ENCODE peak calls at places on chromosomes 4 and X, in nine cellular contexts. One of them, this sample, is unnamed.

GRCh38 chrX:1307626-1308340 is 28.8 kb upstream of the IL3RA start:
- DNase-seq in lower lobe of right lung: no peak
- DNase-seq in astrocyte of the spinal cord: no peak
- DNase-seq in ascending aorta: no peak
- DNase-seq in choroid plexus epithelial cell: no peak
- DNase-seq in endothelial cell of umbilical vein: no peak
- DNase-seq in fibroblast of pulmonary artery: no peak
- DNase-seq in ovary: no peak
- DNase-seq in foreskin fibroblast: no peak
- DNase-seq in this sample: no peak

GRCh38 chr4:38154681-38155588 is 194.7 kb downstream of the PTTG2 start:
- DNase-seq in endothelial cell of umbilical vein: no peak
- DNase-seq in foreskin fibroblast: no peak
- DNase-seq in ovary: no peak
- DNase-seq in ascending aorta: peak
- DNase-seq in astrocyte of the spinal cord: no peak
- DNase-seq in fibroblast of pulmonary artery: no peak
- DNase-seq in lower lobe of right lung: peak
- DNase-seq in choroid plexus epithelial cell: no peak
- DNase-seq in this sample: peak

GRCh38 chrX:100424012-100424411 is 13.9 kb upstream of the PCDH19 start:
- DNase-seq in lower lobe of right lung: no peak
- DNase-seq in choroid plexus epithelial cell: peak
- DNase-seq in fibroblast of pulmonary artery: peak
- DNase-seq in foreskin fibroblast: no peak
- DNase-seq in ascending aorta: no peak
- DNase-seq in endothelial cell of umbilical vein: peak
- DNase-seq in astrocyte of the spinal cord: no peak
- DNase-seq in ovary: no peak
- DNase-seq in this sample: no peak

GRCh38 chr4:10033191-10033881 is 12.0 kb upstream of the SLC2A9 start:
- DNase-seq in foreskin fibroblast: peak
- DNase-seq in endothelial cell of umbilical vein: peak
- DNase-seq in lower lobe of right lung: no peak
- DNase-seq in ovary: no peak
- DNase-seq in fibroblast of pulmonary artery: peak
- DNase-seq in ascending aorta: peak
- DNase-seq in choroid plexus epithelial cell: peak
- DNase-seq in astrocyte of the spinal cord: peak
- DNase-seq in this sample: peak

GRCh38 chr4:182917182-182918043 is at the start of gene DCTD:
- DNase-seq in endothelial cell of umbilical vein: peak
- DNase-seq in foreskin fibroblast: peak
- DNase-seq in ovary: peak
- DNase-seq in astrocyte of the spinal cord: peak
- DNase-seq in fibroblast of pulmonary artery: peak
- DNase-seq in lower lobe of right lung: peak
- DNase-seq in ascending aorta: peak
- DNase-seq in choroid plexus epithelial cell: peak
- DNase-seq in this sample: peak

GRCh38 chrX:57286507-57287251 is at the start of gene FAAH2:
- DNase-seq in astrocyte of the spinal cord: no peak
- DNase-seq in endothelial cell of umbilical vein: peak
- DNase-seq in foreskin fibroblast: no peak
- DNase-seq in fibroblast of pulmonary artery: no peak
- DNase-seq in lower lobe of right lung: peak
- DNase-seq in choroid plexus epithelial cell: no peak
- DNase-seq in ovary: no peak
- DNase-seq in ascending aorta: no peak
- DNase-seq in this sample: no peak

GRCh38 chr4:53861856-53862610 is 202.4 kb downstream of the CHIC2 start:
- DNase-seq in astrocyte of the spinal cord: peak
- DNase-seq in ascending aorta: no peak
- DNase-seq in lower lobe of right lung: no peak
- DNase-seq in choroid plexus epithelial cell: peak
- DNase-seq in ovary: peak
- DNase-seq in endothelial cell of umbilical vein: no peak
- DNase-seq in fibroblast of pulmonary artery: peak
- DNase-seq in foreskin fibroblast: peak
- DNase-seq in this sample: no peak

GRCh38 chr4:92483341-92483740 is 179.6 kb downstream of the GRID2 start:
- DNase-seq in lower lobe of right lung: no peak
- DNase-seq in endothelial cell of umbilical vein: no peak
- DNase-seq in choroid plexus epithelial cell: no peak
- DNase-seq in ascending aorta: no peak
- DNase-seq in fibroblast of pulmonary artery: no peak
- DNase-seq in foreskin fibroblast: no peak
- DNase-seq in ovary: no peak
- DNase-seq in astrocyte of the spinal cord: no peak
- DNase-seq in this sample: no peak

GRCh38 chr4:92334716-92335350 is 31.1 kb downstream of the GRID2 start:
- DNase-seq in ovary: no peak
- DNase-seq in choroid plexus epithelial cell: peak
- DNase-seq in ascending aorta: no peak
- DNase-seq in astrocyte of the spinal cord: peak
- DNase-seq in fibroblast of pulmonary artery: peak
- DNase-seq in lower lobe of right lung: no peak
- DNase-seq in foreskin fibroblast: no peak
- DNase-seq in endothelial cell of umbilical vein: no peak
- DNase-seq in this sample: no peak

GRCh38 chr4:62133498-62133897 is 933.4 kb downstream of the ADGRL3 start:
- DNase-seq in choroid plexus epithelial cell: peak
- DNase-seq in lower lobe of right lung: no peak
- DNase-seq in astrocyte of the spinal cord: no peak
- DNase-seq in ovary: no peak
- DNase-seq in foreskin fibroblast: no peak
- DNase-seq in fibroblast of pulmonary artery: peak
- DNase-seq in endothelial cell of umbilical vein: no peak
- DNase-seq in ascending aorta: no peak
- DNase-seq in this sample: no peak

GRCh38 chr4:174080361-174080760 is 203.1 kb downstream of the FBXO8 start:
- DNase-seq in lower lobe of right lung: no peak
- DNase-seq in fibroblast of pulmonary artery: peak
- DNase-seq in endothelial cell of umbilical vein: no peak
- DNase-seq in astrocyte of the spinal cord: no peak
- DNase-seq in foreskin fibroblast: peak
- DNase-seq in ascending aorta: no peak
- DNase-seq in ovary: no peak
- DNase-seq in choroid plexus epithelial cell: peak
- DNase-seq in this sample: no peak

GRCh38 chrX:118346258-118347094 is 570 bp downstream of the WDR44 start:
- DNase-seq in astrocyte of the spinal cord: peak
- DNase-seq in fibroblast of pulmonary artery: no peak
- DNase-seq in lower lobe of right lung: peak
- DNase-seq in endothelial cell of umbilical vein: peak
- DNase-seq in foreskin fibroblast: no peak
- DNase-seq in choroid plexus epithelial cell: no peak
- DNase-seq in ascending aorta: no peak
- DNase-seq in ovary: peak
- DNase-seq in this sample: peak

GRCh38 chr4:86934147-86934771 is 552 bp upstream of the AFF1 start:
- DNase-seq in ascending aorta: no peak
- DNase-seq in fibroblast of pulmonary artery: no peak
- DNase-seq in endothelial cell of umbilical vein: no peak
- DNase-seq in astrocyte of the spinal cord: peak
- DNase-seq in ovary: no peak
- DNase-seq in lower lobe of right lung: no peak
- DNase-seq in choroid plexus epithelial cell: peak
- DNase-seq in foreskin fibroblast: no peak
- DNase-seq in this sample: no peak

GRCh38 chr4:681736-682451 is 7.1 kb downstream of the SLC49A3 start:
- DNase-seq in astrocyte of the spinal cord: no peak
- DNase-seq in fibroblast of pulmonary artery: no peak
- DNase-seq in choroid plexus epithelial cell: no peak
- DNase-seq in ascending aorta: no peak
- DNase-seq in ovary: no peak
- DNase-seq in foreskin fibroblast: no peak
- DNase-seq in endothelial cell of umbilical vein: no peak
- DNase-seq in lower lobe of right lung: peak
- DNase-seq in this sample: no peak

GRCh38 chrX:54807524-54808108 is at the start of gene MAGED2:
- DNase-seq in lower lobe of right lung: no peak
- DNase-seq in choroid plexus epithelial cell: peak
- DNase-seq in ovary: peak
- DNase-seq in foreskin fibroblast: no peak
- DNase-seq in endothelial cell of umbilical vein: peak
- DNase-seq in ascending aorta: peak
- DNase-seq in fibroblast of pulmonary artery: peak
- DNase-seq in astrocyte of the spinal cord: peak
- DNase-seq in this sample: peak

GRCh38 chrX:139642241-139642927 is 65.6 kb downstream of the MCF2 start:
- DNase-seq in fibroblast of pulmonary artery: no peak
- DNase-seq in lower lobe of right lung: no peak
- DNase-seq in ovary: no peak
- DNase-seq in choroid plexus epithelial cell: peak
- DNase-seq in ascending aorta: no peak
- DNase-seq in foreskin fibroblast: no peak
- DNase-seq in astrocyte of the spinal cord: peak
- DNase-seq in endothelial cell of umbilical vein: no peak
- DNase-seq in this sample: no peak

GRCh38 chr4:573122-573892 is 2.8 kb downstream of the TMEM271 start:
- DNase-seq in endothelial cell of umbilical vein: no peak
- DNase-seq in fibroblast of pulmonary artery: no peak
- DNase-seq in astrocyte of the spinal cord: no peak
- DNase-seq in choroid plexus epithelial cell: no peak
- DNase-seq in foreskin fibroblast: no peak
- DNase-seq in lower lobe of right lung: no peak
- DNase-seq in ovary: no peak
- DNase-seq in ascending aorta: no peak
- DNase-seq in this sample: no peak

GRCh38 chr4:83149885-83150562 is 35.5 kb upstream of the PLAC8 start:
- DNase-seq in choroid plexus epithelial cell: no peak
- DNase-seq in fibroblast of pulmonary artery: peak
- DNase-seq in endothelial cell of umbilical vein: no peak
- DNase-seq in ascending aorta: no peak
- DNase-seq in ovary: no peak
- DNase-seq in foreskin fibroblast: no peak
- DNase-seq in astrocyte of the spinal cord: no peak
- DNase-seq in lower lobe of right lung: no peak
- DNase-seq in this sample: no peak

GRCh38 chr4:154743683-154744340 is at the start of gene LRAT:
- DNase-seq in foreskin fibroblast: no peak
- DNase-seq in ascending aorta: peak
- DNase-seq in fibroblast of pulmonary artery: no peak
- DNase-seq in choroid plexus epithelial cell: no peak
- DNase-seq in lower lobe of right lung: peak
- DNase-seq in astrocyte of the spinal cord: peak
- DNase-seq in ovary: no peak
- DNase-seq in endothelial cell of umbilical vein: no peak
- DNase-seq in this sample: peak
- TF ChIP-seq CTCF in foreskin fibroblast: no peak
- TF ChIP-seq CTCF in ascending aorta: no peak
- TF ChIP-seq CTCF in fibroblast of pulmonary artery: no peak
- TF ChIP-seq CTCF in choroid plexus epithelial cell: no peak
- TF ChIP-seq CTCF in lower lobe of right lung: peak
- TF ChIP-seq CTCF in astrocyte of the spinal cord: no peak
- TF ChIP-seq CTCF in ovary: no peak
- TF ChIP-seq CTCF in endothelial cell of umbilical vein: no peak
- TF ChIP-seq CTCF in this sample: no peak

DNA sequence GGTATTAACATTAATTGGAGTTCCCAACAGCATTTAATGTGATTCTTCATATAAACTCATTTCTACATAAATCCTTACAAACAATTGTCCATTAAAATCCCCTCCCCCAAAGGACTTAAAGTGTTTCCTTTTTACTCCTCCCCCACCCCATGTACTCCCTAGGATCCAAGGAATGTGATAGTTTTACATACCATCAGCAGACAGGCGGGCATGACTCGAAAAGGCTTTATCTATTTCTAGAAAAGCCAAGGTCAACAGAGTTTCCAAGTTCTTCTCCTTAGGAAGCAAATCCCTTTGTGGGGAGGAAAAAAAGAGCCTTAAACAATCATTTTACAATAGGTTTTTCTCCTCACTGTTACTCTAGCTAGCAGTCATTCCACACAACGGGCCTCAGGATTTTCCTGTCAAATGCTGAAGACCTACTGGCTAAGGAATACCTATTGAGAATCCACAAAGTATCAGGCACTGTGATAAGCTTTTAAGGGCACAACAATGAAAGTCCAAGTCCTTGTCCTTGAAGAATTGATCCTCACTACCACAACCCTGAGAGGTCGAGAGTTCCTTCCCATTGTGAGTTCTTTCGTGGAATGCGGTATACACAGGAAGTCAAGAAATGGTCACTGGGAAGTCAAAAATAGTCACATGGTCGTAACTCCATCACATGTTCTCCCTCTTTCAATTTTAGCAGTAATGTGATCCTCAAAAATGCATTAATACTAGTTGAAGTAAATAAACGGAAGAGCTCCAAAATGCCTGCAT is 7.2 kb downstream of the PPM1K start:
- DNase-seq in ovary: no peak
- DNase-seq in lower lobe of right lung: no peak
- DNase-seq in ascending aorta: no peak
- DNase-seq in astrocyte of the spinal cord: no peak
- DNase-seq in choroid plexus epithelial cell: no peak
- DNase-seq in endothelial cell of umbilical vein: no peak
- DNase-seq in fibroblast of pulmonary artery: no peak
- DNase-seq in foreskin fibroblast: no peak
- DNase-seq in this sample: no peak
- H3K4me3 ChIP-seq in ovary: no peak
- H3K4me3 ChIP-seq in lower lobe of right lung: no peak
- H3K4me3 ChIP-seq in ascending aorta: no peak
- H3K4me3 ChIP-seq in astrocyte of the spinal cord: no peak
- H3K4me3 ChIP-seq in choroid plexus epithelial cell: no peak
- H3K4me3 ChIP-seq in endothelial cell of umbilical vein: no peak
- H3K4me3 ChIP-seq in fibroblast of pulmonary artery: no peak
- H3K4me3 ChIP-seq in foreskin fibroblast: no peak
- H3K4me3 ChIP-seq in this sample: peak

DNA sequence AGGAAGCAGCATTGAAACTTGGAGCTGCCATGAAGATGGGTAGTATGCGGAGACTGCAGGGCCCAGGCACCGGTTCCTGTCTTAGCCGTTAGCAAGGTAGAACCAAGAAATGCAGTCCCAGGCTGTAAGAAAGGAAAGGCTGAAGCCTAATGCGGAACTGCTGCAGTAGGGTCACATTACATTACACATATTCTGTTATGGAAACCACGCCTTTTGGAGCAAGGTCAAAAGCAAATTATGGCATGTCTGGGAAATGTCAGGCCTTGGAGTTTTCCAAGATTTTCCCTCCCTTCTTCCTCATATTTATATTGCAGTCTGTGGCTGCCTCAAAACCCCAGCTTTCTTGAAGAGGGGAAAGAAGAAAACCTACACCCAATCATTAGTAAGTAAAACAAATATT is 204.8 kb upstream of the RASGEF1B start:
- DNase-seq in ascending aorta: no peak
- DNase-seq in endothelial cell of umbilical vein: no peak
- DNase-seq in ovary: no peak
- DNase-seq in fibroblast of pulmonary artery: no peak
- DNase-seq in foreskin fibroblast: no peak
- DNase-seq in astrocyte of the spinal cord: no peak
- DNase-seq in lower lobe of right lung: no peak
- DNase-seq in choroid plexus epithelial cell: no peak
- DNase-seq in this sample: no peak
- TF ChIP-seq CTCF in ascending aorta: no peak
- TF ChIP-seq CTCF in endothelial cell of umbilical vein: no peak
- TF ChIP-seq CTCF in ovary: no peak
- TF ChIP-seq CTCF in fibroblast of pulmonary artery: no peak
- TF ChIP-seq CTCF in foreskin fibroblast: no peak
- TF ChIP-seq CTCF in astrocyte of the spinal cord: no peak
- TF ChIP-seq CTCF in lower lobe of right lung: no peak
- TF ChIP-seq CTCF in choroid plexus epithelial cell: no peak
- TF ChIP-seq CTCF in this sample: no peak

GRCh38 chrX:134792077-134792476 is 133.8 kb upstream of the PLAC1 start:
- DNase-seq in foreskin fibroblast: no peak
- DNase-seq in endothelial cell of umbilical vein: no peak
- DNase-seq in choroid plexus epithelial cell: no peak
- DNase-seq in fibroblast of pulmonary artery: no peak
- DNase-seq in astrocyte of the spinal cord: no peak
- DNase-seq in ovary: no peak
- DNase-seq in ascending aorta: no peak
- DNase-seq in lower lobe of right lung: no peak
- DNase-seq in this sample: no peak
- H3K4me3 ChIP-seq in foreskin fibroblast: no peak
- H3K4me3 ChIP-seq in endothelial cell of umbilical vein: no peak
- H3K4me3 ChIP-seq in choroid plexus epithelial cell: no peak
- H3K4me3 ChIP-seq in fibroblast of pulmonary artery: no peak
- H3K4me3 ChIP-seq in astrocyte of the spinal cord: no peak
- H3K4me3 ChIP-seq in ovary: no peak
- H3K4me3 ChIP-seq in ascending aorta: no peak
- H3K4me3 ChIP-seq in lower lobe of right lung: no peak
- H3K4me3 ChIP-seq in this sample: no peak